ENCODE peak calls at places on chromosomes 7 and 10, in six cellular contexts. One of them, this sample, is unnamed.

GRCh38 chr7:54788664-54789063 is 29.7 kb upstream of the SEC61G start:
- DNase-seq in H1: peak; percentile 47
- DNase-seq in astrocyte: peak; percentile 81
- DNase-seq in neuronal stem cell: peak; percentile 48
- DNase-seq in colonic mucosa: peak; percentile 30
- DNase-seq in IMR-90: peak; percentile 96
- DNase-seq in this sample: peak; percentile 87

GRCh38 chr7:132183822-132184380 is 392.4 kb downstream of the PLXNA4 start:
- DNase-seq in astrocyte: no peak
- DNase-seq in H1: no peak
- DNase-seq in colonic mucosa: no peak
- DNase-seq in neuronal stem cell: no peak
- DNase-seq in IMR-90: no peak
- DNase-seq in this sample: no peak

GRCh38 chr10:71850021-71850744 is 868 bp downstream of the PSAP start:
- DNase-seq in astrocyte: no peak
- DNase-seq in neuronal stem cell: no peak
- DNase-seq in colonic mucosa: peak; percentile 35
- DNase-seq in H1: no peak
- DNase-seq in IMR-90: no peak
- DNase-seq in this sample: no peak

GRCh38 chr10:59622320-59622901 is 87.2 kb downstream of the SLC16A9 start:
- DNase-seq in neuronal stem cell: peak; percentile 39
- DNase-seq in IMR-90: peak; percentile 61
- DNase-seq in astrocyte: peak; percentile 23
- DNase-seq in H1: no peak
- DNase-seq in colonic mucosa: peak; percentile 60
- DNase-seq in this sample: peak; percentile 47

GRCh38 chr10:58189269-58189668 is 78.4 kb downstream of the IPMK start:
- DNase-seq in astrocyte: peak; percentile 65
- DNase-seq in colonic mucosa: no peak
- DNase-seq in H1: no peak
- DNase-seq in IMR-90: peak; percentile 76
- DNase-seq in neuronal stem cell: no peak
- DNase-seq in this sample: peak; percentile 73

GRCh38 chr10:2972810-2973209 is 94.5 kb upstream of the PFKP start:
- DNase-seq in astrocyte: no peak
- DNase-seq in colonic mucosa: no peak
- DNase-seq in neuronal stem cell: no peak
- DNase-seq in IMR-90: no peak
- DNase-seq in H1: no peak
- DNase-seq in this sample: no peak

GRCh38 chr10:77287647-77288120 is 349.9 kb downstream of the KCNMA1 start:
- DNase-seq in neuronal stem cell: no peak
- DNase-seq in H1: no peak
- DNase-seq in colonic mucosa: peak; percentile 20
- DNase-seq in astrocyte: no peak
- DNase-seq in IMR-90: no peak
- DNase-seq in this sample: no peak

GRCh38 chr10:131514454-131514853 is 202.9 kb upstream of the TCERG1L start:
- DNase-seq in colonic mucosa: no peak
- DNase-seq in IMR-90: no peak
- DNase-seq in astrocyte: no peak
- DNase-seq in H1: no peak
- DNase-seq in neuronal stem cell: peak; percentile 12
- DNase-seq in this sample: no peak

GRCh38 chr10:74035324-74035723 is 37.4 kb downstream of the VCL start:
- DNase-seq in IMR-90: peak; percentile 49
- DNase-seq in colonic mucosa: no peak
- DNase-seq in neuronal stem cell: no peak
- DNase-seq in H1: no peak
- DNase-seq in astrocyte: no peak
- DNase-seq in this sample: peak; percentile 50

GRCh38 chr10:30755474-30755873 is 125.9 kb upstream of the LYZL2 start:
- DNase-seq in neuronal stem cell: no peak
- DNase-seq in colonic mucosa: no peak
- DNase-seq in astrocyte: no peak
- DNase-seq in H1: no peak
- DNase-seq in IMR-90: peak; percentile 38
- DNase-seq in this sample: no peak

GRCh38 chr7:93055543-93056107 is 62.2 kb downstream of the SAMD9 start:
- DNase-seq in H1: no peak
- DNase-seq in colonic mucosa: no peak
- DNase-seq in neuronal stem cell: no peak
- DNase-seq in astrocyte: peak; percentile 18
- DNase-seq in IMR-90: peak; percentile 62
- DNase-seq in this sample: peak; percentile 68

GRCh38 chr10:69439813-69440506 is 11.3 kb upstream of the TSPAN15 start:
- DNase-seq in neuronal stem cell: no peak
- DNase-seq in colonic mucosa: no peak
- DNase-seq in astrocyte: no peak
- DNase-seq in IMR-90: no peak
- DNase-seq in H1: no peak
- DNase-seq in this sample: peak; percentile 42

GRCh38 chr10:13993634-13994033 is 337.1 kb downstream of the FRMD4A start:
- DNase-seq in astrocyte: no peak
- DNase-seq in H1: no peak
- DNase-seq in colonic mucosa: no peak
- DNase-seq in IMR-90: no peak
- DNase-seq in neuronal stem cell: no peak
- DNase-seq in this sample: no peak

GRCh38 chr7:137961200-137962177 is 40.4 kb downstream of the CREB3L2 start:
- DNase-seq in colonic mucosa: no peak
- DNase-seq in astrocyte: peak; percentile 29
- DNase-seq in IMR-90: peak; percentile 53
- DNase-seq in neuronal stem cell: no peak
- DNase-seq in H1: no peak
- DNase-seq in this sample: no peak

GRCh38 chr10:62726142-62726541 is 78.4 kb upstream of the ADO start:
- DNase-seq in neuronal stem cell: no peak
- DNase-seq in astrocyte: no peak
- DNase-seq in colonic mucosa: no peak
- DNase-seq in H1: no peak
- DNase-seq in IMR-90: no peak
- DNase-seq in this sample: peak; percentile 22

GRCh38 chr10:101840741-101841453 is 2.7 kb downstream of the KCNIP2 start:
- DNase-seq in colonic mucosa: peak; percentile 81
- DNase-seq in H1: no peak
- DNase-seq in IMR-90: peak; percentile 80
- DNase-seq in astrocyte: peak; percentile 66
- DNase-seq in neuronal stem cell: peak; percentile 88
- DNase-seq in this sample: peak; percentile 78

GRCh38 chr10:101845903-101846302 is 2.3 kb upstream of the KCNIP2 start:
- DNase-seq in neuronal stem cell: no peak
- DNase-seq in astrocyte: no peak
- DNase-seq in IMR-90: no peak
- DNase-seq in colonic mucosa: no peak
- DNase-seq in H1: no peak
- DNase-seq in this sample: no peak

GRCh38 chr10:101841826-101842225 is 1.8 kb downstream of the KCNIP2 start:
- DNase-seq in colonic mucosa: no peak
- DNase-seq in H1: no peak
- DNase-seq in neuronal stem cell: no peak
- DNase-seq in IMR-90: no peak
- DNase-seq in astrocyte: no peak
- DNase-seq in this sample: no peak

GRCh38 chr10:101840102-101840684 is 3.4 kb downstream of the KCNIP2 start:
- DNase-seq in neuronal stem cell: no peak
- DNase-seq in IMR-90: no peak
- DNase-seq in astrocyte: no peak
- DNase-seq in colonic mucosa: no peak
- DNase-seq in H1: no peak
- DNase-seq in this sample: no peak

DNA sequence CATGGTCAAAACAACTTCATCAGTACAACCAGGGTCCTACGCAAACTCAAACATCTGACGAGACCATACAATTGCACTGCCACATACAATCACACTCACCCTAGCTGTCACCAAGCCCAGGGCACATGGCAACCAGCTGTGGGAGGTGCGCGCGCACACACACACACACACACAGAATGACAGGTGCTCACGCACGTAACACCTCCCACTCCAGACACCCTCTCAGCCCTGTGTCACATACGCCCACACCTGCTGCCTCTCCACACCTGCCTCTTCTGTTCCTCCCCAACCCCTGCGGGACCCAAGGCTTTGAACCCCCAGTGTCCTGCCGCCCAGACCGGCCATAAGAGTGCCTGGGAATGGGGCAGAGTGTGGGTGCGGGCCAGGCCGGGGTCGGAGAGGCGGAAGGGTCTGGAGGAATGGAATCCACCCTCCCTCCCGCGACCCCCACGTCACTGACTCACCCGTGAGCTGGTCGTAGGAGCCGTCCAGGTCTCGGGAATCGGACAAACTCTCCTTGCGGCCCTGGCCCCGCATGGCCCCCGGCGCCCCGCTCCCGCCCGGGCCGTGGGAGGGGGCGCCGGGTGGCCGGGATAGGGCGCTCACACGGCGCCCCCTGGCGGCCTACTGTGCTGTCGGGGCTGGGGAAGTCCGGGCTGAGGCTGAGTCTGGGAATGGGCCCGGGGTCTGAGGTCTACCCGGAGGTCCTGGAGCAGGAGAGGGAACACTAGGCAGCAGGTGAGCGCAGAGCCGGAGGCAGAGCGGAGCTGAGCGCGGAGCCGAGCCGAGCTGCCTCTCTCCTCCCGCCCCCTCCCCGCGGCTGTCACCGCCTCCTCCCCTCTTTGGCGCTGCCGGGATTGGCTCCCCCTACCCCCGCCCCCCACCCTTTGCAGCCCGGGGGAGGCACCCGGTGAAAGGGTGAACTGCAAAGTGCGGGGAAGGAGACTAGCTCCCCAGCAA is at the start of gene KCNIP2:
- DNase-seq in H1: no peak
- DNase-seq in neuronal stem cell: no peak
- DNase-seq in colonic mucosa: no peak
- DNase-seq in IMR-90: no peak
- DNase-seq in astrocyte: no peak
- DNase-seq in this sample: no peak
- H3K4me3 ChIP-seq in H1: peak within 1 kb of the TSS; percentile 50
- H3K4me3 ChIP-seq in neuronal stem cell: no peak within 1 kb of the TSS
- H3K4me3 ChIP-seq in colonic mucosa: no peak within 1 kb of the TSS
- H3K4me3 ChIP-seq in IMR-90: no peak within 1 kb of the TSS
- H3K4me3 ChIP-seq in astrocyte: no peak within 1 kb of the TSS
- H3K4me3 ChIP-seq in this sample: no peak within 1 kb of the TSS

GRCh38 chr7:18553585-18554055 is 58.1 kb downstream of the HDAC9 start:
- DNase-seq in astrocyte: no peak
- DNase-seq in H1: no peak
- DNase-seq in neuronal stem cell: no peak
- DNase-seq in IMR-90: no peak
- DNase-seq in colonic mucosa: no peak
- DNase-seq in this sample: no peak
- H3K9ac ChIP-seq in astrocyte: peak overlapping the region; percentile 6
- H3K9ac ChIP-seq in H1: no peak overlapping the region
- H3K9ac ChIP-seq in neuronal stem cell: no peak overlapping the region
- H3K9ac ChIP-seq in IMR-90: no peak overlapping the region
- H3K9ac ChIP-seq in colonic mucosa: no peak overlapping the region
- H3K9ac ChIP-seq in this sample: no peak overlapping the region

GRCh38 chr10:122494173-122494820 is 32.9 kb downstream of the HTRA1 start:
- DNase-seq in IMR-90: no peak
- DNase-seq in colonic mucosa: no peak
- DNase-seq in neuronal stem cell: no peak
- DNase-seq in H1: no peak
- DNase-seq in astrocyte: no peak
- DNase-seq in this sample: no peak
- H3K27ac ChIP-seq in IMR-90: no peak overlapping the region
- H3K27ac ChIP-seq in colonic mucosa: no peak overlapping the region
- H3K27ac ChIP-seq in neuronal stem cell: no peak overlapping the region
- H3K27ac ChIP-seq in H1: no peak overlapping the region
- H3K27ac ChIP-seq in astrocyte: peak overlapping the region; percentile 62
- H3K27ac ChIP-seq in this sample: no peak overlapping the region

DNA sequence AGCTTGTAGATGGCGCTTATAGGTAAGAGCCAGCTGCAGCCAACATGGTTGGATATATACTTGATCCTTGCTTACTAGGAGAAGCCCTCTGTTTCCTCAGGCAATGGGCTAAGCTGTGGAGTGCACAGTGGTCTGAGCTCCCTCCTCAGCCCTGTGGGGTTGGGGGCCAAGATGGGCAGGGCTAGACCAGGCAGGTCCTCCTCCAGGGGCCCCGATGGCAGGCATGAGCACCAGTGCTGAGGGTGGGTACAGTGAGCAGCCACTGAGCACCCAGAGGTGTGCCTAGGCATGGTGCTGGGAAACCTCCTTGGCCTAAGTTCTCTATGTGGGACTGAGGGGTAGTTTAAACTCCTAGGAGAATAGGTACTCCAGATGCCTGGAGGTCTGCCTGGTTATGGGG is 680.2 kb downstream of the SUGCT start:
- DNase-seq in IMR-90: no peak
- DNase-seq in neuronal stem cell: no peak
- DNase-seq in astrocyte: no peak
- DNase-seq in colonic mucosa: no peak
- DNase-seq in H1: no peak
- DNase-seq in this sample: no peak
- H3K4me3 ChIP-seq in IMR-90: no peak overlapping the region
- H3K4me3 ChIP-seq in neuronal stem cell: no peak overlapping the region
- H3K4me3 ChIP-seq in astrocyte: no peak overlapping the region
- H3K4me3 ChIP-seq in colonic mucosa: no peak overlapping the region
- H3K4me3 ChIP-seq in H1: no peak overlapping the region
- H3K4me3 ChIP-seq in this sample: no peak overlapping the region

GRCh38 chr7:47622946-47623640 is 41.2 kb upstream of the TNS3 start:
- DNase-seq in H1: no peak
- DNase-seq in IMR-90: peak; percentile 97
- DNase-seq in colonic mucosa: no peak
- DNase-seq in neuronal stem cell: no peak
- DNase-seq in astrocyte: peak; percentile 94
- DNase-seq in this sample: peak; percentile 94
- H3K9ac ChIP-seq in H1: no peak overlapping the region
- H3K9ac ChIP-seq in IMR-90: peak overlapping the region; percentile 4
- H3K9ac ChIP-seq in colonic mucosa: no peak overlapping the region
- H3K9ac ChIP-seq in neuronal stem cell: no peak overlapping the region
- H3K9ac ChIP-seq in astrocyte: peak overlapping the region; percentile 20
- H3K9ac ChIP-seq in this sample: peak overlapping the region; percentile 37